ENCODE peak calls at places on chromosomes 13 and 19, in five cellular contexts. X is IMR-90, D is Peyer's patch, N is body of pancreas, J is breast epithelium. Q is an unnamed sample.

GRCh38 chr13:51797664-51798488 is 6.1 kb downstream of the DHRS12 start:
- DNase-seq in J (no peak), N (peak; percentile 90), X (peak; percentile 69), D (peak; percentile 80), Q (no peak)

GRCh38 chr13:112618501-112618900 is 30.5 kb upstream of the TUBGCP3 start:
- DNase-seq in X (no peak), D (no peak), J (no peak), N (no peak), Q (no peak)

GRCh38 chr13:64158910-64159309 is 2743.3 kb upstream of the PCDH20 start:
- DNase-seq in D (no peak), X (peak; percentile 41), N (no peak), J (no peak), Q (no peak)

GRCh38 chr19:41957838-41958366 is 1.2 kb downstream of the RABAC1 start:
- DNase-seq in X (peak; percentile 83), D (peak; percentile 87), J (peak; percentile 71), N (peak; percentile 80), Q (no peak)

GRCh38 chr13:46530084-46530935 is 22.7 kb upstream of the LRCH1 start:
- DNase-seq in N (no peak), J (no peak), D (no peak), X (peak; percentile 54), Q (no peak)

GRCh38 chr13:109355129-109355528 is 431.3 kb downstream of the IRS2 start:
- DNase-seq in J (no peak), X (no peak), D (no peak), N (no peak), Q (no peak)

GRCh38 chr19:19447536-19448237 is 42.2 kb downstream of the GATAD2A start:
- DNase-seq in N (no peak), J (no peak), D (no peak), X (peak; percentile 28), Q (no peak)

GRCh38 chr13:94708971-94709614 is 3.3 kb downstream of the SOX21 start:
- DNase-seq in D (no peak), J (no peak), N (no peak), X (no peak), Q (no peak)

GRCh38 chr19:8835877-8836276 is 3.7 kb downstream of the MBD3L1 start:
- DNase-seq in D (no peak), J (no peak), N (no peak), X (no peak), Q (no peak)

GRCh38 chr13:98394820-98395510 is 181.9 kb downstream of the STK24 start:
- DNase-seq in D (no peak), X (no peak), N (no peak), J (no peak), Q (no peak)

GRCh38 chr13:20676213-20676612 is 27.3 kb upstream of the IL17D start:
- DNase-seq in X (no peak), D (no peak), J (no peak), N (no peak), Q (no peak)
- H3K27me3 ChIP-seq in X (no peaks in the 10 kb centered on the region), D (no peaks in the 10 kb centered on the region), J (no peaks in the 10 kb centered on the region), N (no peaks in the 10 kb centered on the region), Q (no peaks in the 10 kb centered on the region)

GRCh38 chr19:27772059-27772458 is 1440.9 kb downstream of the UQCRFS1 start:
- DNase-seq in D (no peak), N (no peak), J (no peak), X (no peak), Q (no peak)
- TF ChIP-seq POLR2A in D (no peak), N (no peak), J (no peak), X (no peak), Q (no peak)

GRCh38 chr13:114122591-114123211 is 9.7 kb downstream of the RASA3 start:
- DNase-seq in D (no peak), J (no peak), X (no peak), N (no peak), Q (no peak)

GRCh38 chr13:114124486-114124885 is 7.9 kb downstream of the RASA3 start:
- DNase-seq in X (no peak), D (no peak), N (no peak), J (no peak), Q (no peak)

GRCh38 chr13:114123876-114124275 is 8.5 kb downstream of the RASA3 start:
- DNase-seq in D (no peak), J (no peak), N (no peak), X (no peak), Q (no peak)

GRCh38 chr13:114124921-114125320 is 7.5 kb downstream of the RASA3 start:
- DNase-seq in N (no peak), D (no peak), X (peak; percentile 95), J (no peak), Q (no peak)

GRCh38 chr13:114123448-114123847 is 9.0 kb downstream of the RASA3 start:
- DNase-seq in J (no peak), N (no peak), D (no peak), X (no peak), Q (no peak)
- H3K4me1 ChIP-seq in J (no peaks in the 10 kb centered on the region), N (peaks cover 10% of the 10 kb centered on the region), D (peaks cover 4% of the 10 kb centered on the region), X (peaks cover 31% of the 10 kb centered on the region), Q (peaks cover 23% of the 10 kb centered on the region)

GRCh38 chr19:54302252-54302651 is 10.7 kb downstream of the LILRA5 start:
- DNase-seq in N (no peak), X (no peak), J (peak; percentile 27), D (no peak), Q (no peak)
- H3K27me3 ChIP-seq in N (peaks cover 8% of the 10 kb centered on the region), X (no peaks in the 10 kb centered on the region), J (no peaks in the 10 kb centered on the region), D (no peaks in the 10 kb centered on the region), Q (no peaks in the 10 kb centered on the region)

GRCh38 chr13:43800828-43801227 is 14.1 kb upstream of the ENOX1 start:
- DNase-seq in X (no peak), D (no peak), N (no peak), J (no peak), Q (no peak)

GRCh38 chr13:43802511-43802910 is 15.7 kb upstream of the ENOX1 start:
- DNase-seq in N (no peak), J (no peak), X (no peak), D (no peak), Q (no peak)

GRCh38 chr13:43805071-43805468 is 18.3 kb upstream of the ENOX1 start:
- DNase-seq in X (peak; percentile 96), J (no peak), D (no peak), N (no peak), Q (no peak)

GRCh38 chr13:43804461-43805070 is 17.8 kb upstream of the ENOX1 start:
- DNase-seq in D (no peak), X (peak; percentile 78), N (no peak), J (no peak), Q (no peak)

GRCh38 chr13:43805681-43806128 is 18.9 kb upstream of the ENOX1 start:
- DNase-seq in J (no peak), N (no peak), D (no peak), X (peak; percentile 25), Q (no peak)
- TF ChIP-seq POLR2A in J (no peak), N (no peak), D (no peak), X (peak; percentile 60), Q (no peak)